ENCODE peak calls at places on chromosomes 4 and X, in eight cellular contexts. One of them, this sample, is unnamed.

GRCh38 chrX:97322401-97322800 is 438.7 kb downstream of the RPA4 start:
- DNase-seq in foreskin fibroblast: no peak
- DNase-seq in ELF-1: no peak
- DNase-seq in activated T-helper 9 cell treated with anti-CD3 and anti-CD28 coated beads, Interleukin-2, amount 50 U/mL, for 16 hours: no peak
- DNase-seq in stimulated activated CD8-positive, alpha-beta memory T cell treated with anti-CD3 and anti-CD28 coated beads, Interleukin-2, amount 100 ng/mL, for 1 hour: no peak
- DNase-seq in HCEC 1CT: no peak
- DNase-seq in H7: no peak
- DNase-seq in glomerular endothelial cell: no peak
- DNase-seq in this sample: no peak

GRCh38 chr4:98996056-98996941 is 778 bp downstream of the METAP1 start:
- DNase-seq in ELF-1: peak
- DNase-seq in glomerular endothelial cell: no peak
- DNase-seq in foreskin fibroblast: peak
- DNase-seq in stimulated activated CD8-positive, alpha-beta memory T cell treated with anti-CD3 and anti-CD28 coated beads, Interleukin-2, amount 100 ng/mL, for 1 hour: peak
- DNase-seq in activated T-helper 9 cell treated with anti-CD3 and anti-CD28 coated beads, Interleukin-2, amount 50 U/mL, for 16 hours: no peak
- DNase-seq in HCEC 1CT: peak
- DNase-seq in H7: peak
- DNase-seq in this sample: no peak

GRCh38 chr4:5784960-5785611 is 74.1 kb downstream of the EVC start:
- DNase-seq in foreskin fibroblast: peak
- DNase-seq in HCEC 1CT: no peak
- DNase-seq in activated T-helper 9 cell treated with anti-CD3 and anti-CD28 coated beads, Interleukin-2, amount 50 U/mL, for 16 hours: no peak
- DNase-seq in H7: no peak
- DNase-seq in ELF-1: peak
- DNase-seq in stimulated activated CD8-positive, alpha-beta memory T cell treated with anti-CD3 and anti-CD28 coated beads, Interleukin-2, amount 100 ng/mL, for 1 hour: no peak
- DNase-seq in glomerular endothelial cell: no peak
- DNase-seq in this sample: no peak

GRCh38 chr4:68147079-68147478 is 17.4 kb upstream of the TMPRSS11F start:
- DNase-seq in H7: no peak
- DNase-seq in stimulated activated CD8-positive, alpha-beta memory T cell treated with anti-CD3 and anti-CD28 coated beads, Interleukin-2, amount 100 ng/mL, for 1 hour: no peak
- DNase-seq in glomerular endothelial cell: no peak
- DNase-seq in foreskin fibroblast: no peak
- DNase-seq in HCEC 1CT: no peak
- DNase-seq in activated T-helper 9 cell treated with anti-CD3 and anti-CD28 coated beads, Interleukin-2, amount 50 U/mL, for 16 hours: no peak
- DNase-seq in ELF-1: no peak
- DNase-seq in this sample: no peak

GRCh38 chr4:24172406-24172805 is 282.6 kb upstream of the PPARGC1A start:
- DNase-seq in foreskin fibroblast: no peak
- DNase-seq in stimulated activated CD8-positive, alpha-beta memory T cell treated with anti-CD3 and anti-CD28 coated beads, Interleukin-2, amount 100 ng/mL, for 1 hour: no peak
- DNase-seq in glomerular endothelial cell: no peak
- DNase-seq in HCEC 1CT: no peak
- DNase-seq in ELF-1: peak
- DNase-seq in activated T-helper 9 cell treated with anti-CD3 and anti-CD28 coated beads, Interleukin-2, amount 50 U/mL, for 16 hours: no peak
- DNase-seq in H7: no peak
- DNase-seq in this sample: no peak

GRCh38 chr4:3252831-3253641 is 4.1 kb downstream of the MSANTD1 start:
- DNase-seq in stimulated activated CD8-positive, alpha-beta memory T cell treated with anti-CD3 and anti-CD28 coated beads, Interleukin-2, amount 100 ng/mL, for 1 hour: no peak
- DNase-seq in ELF-1: no peak
- DNase-seq in activated T-helper 9 cell treated with anti-CD3 and anti-CD28 coated beads, Interleukin-2, amount 50 U/mL, for 16 hours: no peak
- DNase-seq in HCEC 1CT: no peak
- DNase-seq in glomerular endothelial cell: no peak
- DNase-seq in H7: no peak
- DNase-seq in foreskin fibroblast: no peak
- DNase-seq in this sample: no peak

GRCh38 chr4:52199574-52200338 is 148.7 kb downstream of the SPATA18 start:
- DNase-seq in foreskin fibroblast: peak
- DNase-seq in H7: no peak
- DNase-seq in ELF-1: no peak
- DNase-seq in activated T-helper 9 cell treated with anti-CD3 and anti-CD28 coated beads, Interleukin-2, amount 50 U/mL, for 16 hours: no peak
- DNase-seq in stimulated activated CD8-positive, alpha-beta memory T cell treated with anti-CD3 and anti-CD28 coated beads, Interleukin-2, amount 100 ng/mL, for 1 hour: no peak
- DNase-seq in glomerular endothelial cell: no peak
- DNase-seq in HCEC 1CT: peak
- DNase-seq in this sample: no peak

GRCh38 chr4:89586318-89586717 is 250.6 kb downstream of the SNCA start:
- DNase-seq in H7: no peak
- DNase-seq in foreskin fibroblast: no peak
- DNase-seq in activated T-helper 9 cell treated with anti-CD3 and anti-CD28 coated beads, Interleukin-2, amount 50 U/mL, for 16 hours: no peak
- DNase-seq in HCEC 1CT: no peak
- DNase-seq in stimulated activated CD8-positive, alpha-beta memory T cell treated with anti-CD3 and anti-CD28 coated beads, Interleukin-2, amount 100 ng/mL, for 1 hour: no peak
- DNase-seq in glomerular endothelial cell: no peak
- DNase-seq in ELF-1: peak
- DNase-seq in this sample: no peak

GRCh38 chrX:42398967-42399631 is 378.9 kb downstream of the PPP1R2C start:
- DNase-seq in H7: no peak
- DNase-seq in glomerular endothelial cell: no peak
- DNase-seq in foreskin fibroblast: no peak
- DNase-seq in HCEC 1CT: no peak
- DNase-seq in activated T-helper 9 cell treated with anti-CD3 and anti-CD28 coated beads, Interleukin-2, amount 50 U/mL, for 16 hours: no peak
- DNase-seq in ELF-1: no peak
- DNase-seq in stimulated activated CD8-positive, alpha-beta memory T cell treated with anti-CD3 and anti-CD28 coated beads, Interleukin-2, amount 100 ng/mL, for 1 hour: no peak
- DNase-seq in this sample: no peak

GRCh38 chr4:102684605-102685052 is 76.1 kb downstream of the MANBA start:
- DNase-seq in H7: no peak
- DNase-seq in glomerular endothelial cell: no peak
- DNase-seq in foreskin fibroblast: peak
- DNase-seq in stimulated activated CD8-positive, alpha-beta memory T cell treated with anti-CD3 and anti-CD28 coated beads, Interleukin-2, amount 100 ng/mL, for 1 hour: no peak
- DNase-seq in HCEC 1CT: peak
- DNase-seq in ELF-1: no peak
- DNase-seq in activated T-helper 9 cell treated with anti-CD3 and anti-CD28 coated beads, Interleukin-2, amount 50 U/mL, for 16 hours: no peak
- DNase-seq in this sample: no peak

GRCh38 chr4:80171251-80171650 is 26.1 kb upstream of the PRDM8 start:
- DNase-seq in glomerular endothelial cell: no peak
- DNase-seq in H7: no peak
- DNase-seq in activated T-helper 9 cell treated with anti-CD3 and anti-CD28 coated beads, Interleukin-2, amount 50 U/mL, for 16 hours: no peak
- DNase-seq in foreskin fibroblast: no peak
- DNase-seq in ELF-1: no peak
- DNase-seq in HCEC 1CT: peak
- DNase-seq in stimulated activated CD8-positive, alpha-beta memory T cell treated with anti-CD3 and anti-CD28 coated beads, Interleukin-2, amount 100 ng/mL, for 1 hour: no peak
- DNase-seq in this sample: no peak